ENCODE peak calls at places on chromosomes 2 and 18, in ten cellular contexts. S is neural progenitor cell; G is brain microvascular endothelial cell; T is aorta; P is CD8-positive, alpha-beta T cell; E is MM.1S; O is left ventricle myocardium inferior; V is fibroblast of lung; D is IMR-90; C is mesendoderm. Z is an unnamed sample. For H3K36me3, the result is how much of the 10 kb centered on the place peaks cover.

GRCh38 chr18:6994719-6995430 is 122.7 kb downstream of the LAMA1 start:
- DNase-seq in C (peak), G (no peak), P (no peak), T (no peak), E (peak), O (no peak), S (no peak), D (no peak), V (peak), Z (no peak)

GRCh38 chr2:201900362-201900761 is 94.0 kb downstream of the CDK15 start:
- DNase-seq in G (no peak), O (no peak), C (no peak), T (no peak), D (peak), P (no peak), E (peak), V (no peak), S (no peak), Z (no peak)

GRCh38 chr18:905307-905947 is 756 bp downstream of the ADCYAP1 start:
- DNase-seq in P (no peak), O (no peak), V (no peak), T (no peak), S (peak), D (no peak), G (no peak), C (peak), E (no peak), Z (no peak)

GRCh38 chr2:144914622-144915230 is 394.8 kb upstream of the ZEB2 start:
- DNase-seq in O (no peak), S (no peak), C (no peak), G (no peak), E (no peak), T (no peak), V (no peak), P (no peak), D (peak), Z (no peak)

GRCh38 chr2:240793313-240794177 is 26.5 kb downstream of the KIF1A start:
- DNase-seq in G (no peak), C (no peak), S (no peak), O (peak), V (no peak), P (no peak), T (peak), D (no peak), E (no peak), Z (no peak)

GRCh38 chr2:26805241-26805676 is 19.4 kb downstream of the CENPA start:
- DNase-seq in S (no peak), P (no peak), T (no peak), V (peak), O (no peak), C (no peak), D (peak), G (peak), E (no peak), Z (peak)

GRCh38 chr2:110993557-110994231 is 127.0 kb upstream of the BCL2L11 start:
- DNase-seq in S (no peak), D (no peak), E (no peak), O (no peak), C (no peak), T (no peak), G (no peak), P (no peak), V (peak), Z (no peak)

GRCh38 chr18:25736516-25736915 is 353.9 kb downstream of the SS18 start:
- DNase-seq in D (peak), O (no peak), C (no peak), S (no peak), T (no peak), E (no peak), P (no peak), V (no peak), G (peak), Z (no peak)

GRCh38 chr18:62396381-62396780 is 71.3 kb downstream of the TNFRSF11A start:
- DNase-seq in C (no peak), G (no peak), P (no peak), O (no peak), V (no peak), S (no peak), D (no peak), E (no peak), T (no peak), Z (no peak)

GRCh38 chr2:101974663-101975062 is 17.1 kb upstream of the IL1R2 start:
- DNase-seq in V (peak), D (no peak), O (no peak), S (peak), P (no peak), G (no peak), E (no peak), T (no peak), C (peak), Z (no peak)

GRCh38 chr2:15811367-15811766 is 129.0 kb upstream of the MYCN start:
- DNase-seq in O (no peak), V (no peak), E (no peak), S (peak), T (no peak), G (no peak), D (no peak), C (peak), P (no peak), Z (no peak)

GRCh38 chr2:98346259-98347236 is at the start of gene CNGA3:
- DNase-seq in P (no peak), T (no peak), O (peak), E (no peak), C (peak), V (peak), D (peak), S (peak), G (no peak), Z (peak)

GRCh38 chr18:27242392-27243047 is 57.4 kb upstream of the CHST9 start:
- DNase-seq in G (no peak), T (no peak), P (no peak), S (no peak), E (no peak), C (no peak), O (no peak), D (no peak), V (no peak), Z (no peak)

GRCh38 chr2:78355967-78356366 is 669.5 kb upstream of the REG3G start:
- DNase-seq in V (no peak), T (no peak), G (no peak), O (no peak), P (no peak), D (no peak), S (no peak), E (no peak), C (no peak), Z (no peak)

GRCh38 chr2:26627350-26628105 is 13.6 kb downstream of the CIB4 start:
- DNase-seq in T (no peak), E (no peak), V (no peak), G (no peak), D (no peak), C (no peak), S (no peak), P (no peak), O (no peak), Z (no peak)

GRCh38 chr2:217953531-217953932 is 49.3 kb downstream of the TNS1 start:
- DNase-seq in G (no peak), O (no peak), E (no peak), S (no peak), V (no peak), T (no peak), P (no peak), D (no peak), C (no peak), Z (no peak)

GRCh38 chr2:240786355-240786841 is 33.6 kb downstream of the KIF1A start:
- DNase-seq in G (no peak), E (no peak), S (no peak), P (no peak), V (no peak), O (peak), C (no peak), D (no peak), T (peak), Z (no peak)

GRCh38 chr18:8957731-8958130 is 144.8 kb upstream of the NDUFV2 start:
- DNase-seq in O (no peak), P (no peak), E (no peak), S (no peak), T (no peak), G (no peak), D (no peak), C (no peak), V (no peak), Z (no peak)

GRCh38 chr2:7377861-7378569 is 460.8 kb downstream of the RNF144A start:
- DNase-seq in S (peak), P (no peak), C (peak), T (no peak), D (no peak), O (no peak), E (no peak), V (no peak), G (no peak), Z (no peak)

GRCh38 chr2:200811336-200812121 is at the start of gene BZW1:
- DNase-seq in D (peak), V (peak), E (peak), T (peak), G (peak), O (peak), S (peak), P (peak), C (peak), Z (peak)

GRCh38 chr2:121245913-121246312 is 39.1 kb downstream of the TFCP2L1 start:
- DNase-seq in G (no peak), P (no peak), V (no peak), O (no peak), C (peak), E (no peak), T (no peak), S (no peak), D (no peak), Z (no peak)

GRCh38 chr2:5938566-5938896 is 246.3 kb downstream of the SOX11 start:
- DNase-seq in T (no peak), S (peak), D (no peak), C (peak), V (no peak), E (no peak), O (no peak), G (no peak), P (no peak), Z (no peak)

GRCh38 chr2:101630224-101630949 is 67.1 kb upstream of the MAP4K4 start:
- DNase-seq in T (no peak), P (no peak), D (no peak), E (no peak), S (no peak), G (no peak), O (no peak), C (no peak), V (no peak), Z (no peak)

GRCh38 chr2:173808676-173809075 is 156.5 kb downstream of the SP3 start:
- DNase-seq in O (no peak), S (no peak), D (no peak), C (no peak), E (no peak), P (no peak), G (no peak), V (no peak), T (no peak), Z (no peak)

DNA sequence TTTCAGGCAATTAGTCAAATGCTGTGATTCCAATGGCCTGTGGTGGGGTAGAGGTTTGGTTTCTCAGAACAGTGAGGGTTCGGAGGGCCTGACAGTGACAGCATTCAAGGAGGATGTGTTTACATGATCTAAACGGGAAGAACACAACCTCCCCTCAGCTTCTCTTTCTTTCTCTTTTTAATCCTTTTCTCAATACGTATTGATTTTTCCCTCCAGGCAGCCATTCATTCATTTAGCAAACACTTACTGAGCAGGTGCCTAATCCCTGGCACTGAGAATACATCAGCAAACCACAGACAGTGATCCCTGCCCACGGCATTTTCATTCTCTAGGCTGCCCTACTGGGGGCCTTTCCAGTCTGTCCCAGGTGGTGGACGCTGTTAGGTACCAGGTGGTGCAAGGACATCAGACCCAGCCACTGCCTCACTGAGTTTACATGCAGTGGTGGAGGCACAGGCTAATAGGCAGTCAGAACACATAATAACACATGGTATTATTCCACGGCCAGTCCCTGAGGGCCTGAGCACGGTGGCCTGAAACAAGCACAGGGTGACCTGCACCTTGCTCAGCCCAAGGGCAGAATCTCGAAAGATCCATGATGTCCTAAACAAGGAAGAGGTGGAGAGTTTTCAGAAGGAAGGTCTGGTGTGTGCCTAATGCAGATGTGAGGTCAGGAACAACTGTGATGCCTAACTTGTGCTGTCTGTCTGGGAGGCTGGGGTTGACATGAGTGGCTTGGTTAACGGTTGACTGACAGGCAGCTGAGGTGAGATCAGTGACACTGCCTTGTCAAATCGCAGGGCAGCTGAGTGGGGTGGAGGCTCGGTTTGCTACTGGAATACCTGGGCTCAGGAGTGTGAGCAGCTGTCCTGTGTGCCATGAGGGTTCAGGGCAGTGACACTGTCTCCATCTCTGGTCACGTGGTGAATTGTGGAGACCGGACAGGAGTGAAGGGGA is 785.5 kb upstream of the HS6ST1 start:
- DNase-seq in D (no peak), V (no peak), G (no peak), C (no peak), E (no peak), P (no peak), S (peak), T (no peak), O (no peak), Z (no peak)
- H3K36me3 ChIP-seq in D (under half), V (under half), G (under half), C (under half), E (under half), P (under half), S (under half), T (under half), O (under half), Z (under half)

GRCh38 chr2:161136194-161136593 is 24.0 kb upstream of the TANK start:
- DNase-seq in V (no peak), D (no peak), C (no peak), E (no peak), T (no peak), P (no peak), G (no peak), O (no peak), S (no peak), Z (no peak)
- H3K4me3 ChIP-seq in V (no peak), D (no peak), C (no peak), E (no peak), T (no peak), P (peak), G (no peak), O (peak), S (no peak), Z (no peak)

DNA sequence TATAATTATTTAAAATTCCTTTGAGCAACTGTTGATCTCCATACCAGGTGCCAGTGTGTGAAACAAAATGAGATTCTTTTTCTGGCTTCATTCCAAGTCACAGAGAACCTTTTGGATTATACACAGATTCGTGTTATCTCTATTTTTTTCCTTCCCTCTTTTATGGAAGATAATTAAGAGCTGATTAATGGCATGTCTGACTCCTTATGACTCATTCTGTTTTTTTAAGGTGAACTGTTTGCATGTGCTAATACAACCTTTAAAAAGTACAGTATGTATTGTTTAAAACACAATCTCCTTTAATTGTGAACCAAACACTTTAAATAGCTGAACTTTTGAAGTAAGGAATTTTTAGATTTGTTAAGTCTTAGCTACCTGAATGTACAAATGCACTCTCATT is 39.3 kb downstream of the PELI1 start:
- DNase-seq in S (no peak), C (no peak), G (no peak), T (no peak), P (no peak), E (no peak), O (no peak), D (no peak), V (no peak), Z (no peak)
- H3K36me3 ChIP-seq in S (under half), C (under half), G (under half), T (under half), P (under half), E (under half), O (under half), D (under half), V (under half), Z (under half)

GRCh38 chr18:55859116-55859515 is 271.1 kb upstream of the TCF4 start:
- DNase-seq in O (no peak), C (no peak), D (no peak), E (no peak), P (no peak), G (peak), T (no peak), V (no peak), S (no peak), Z (no peak)

GRCh38 chr18:55856679-55857078 is 268.7 kb upstream of the TCF4 start:
- DNase-seq in P (no peak), S (no peak), E (no peak), T (no peak), G (no peak), O (no peak), D (no peak), C (no peak), V (no peak), Z (no peak)

GRCh38 chr18:55857961-55858360 is 270.0 kb upstream of the TCF4 start:
- DNase-seq in P (no peak), T (no peak), G (no peak), S (no peak), E (no peak), V (no peak), C (no peak), D (no peak), O (no peak), Z (no peak)

GRCh38 chr18:55857409-55857808 is 269.4 kb upstream of the TCF4 start:
- DNase-seq in P (no peak), S (no peak), T (no peak), G (no peak), V (no peak), O (no peak), E (no peak), D (no peak), C (no peak), Z (no peak)

GRCh38 chr18:55858661-55859111 is 270.7 kb upstream of the TCF4 start:
- DNase-seq in E (no peak), O (no peak), P (no peak), S (no peak), C (no peak), D (no peak), T (no peak), G (peak), V (no peak), Z (no peak)
- H3K4me3 ChIP-seq in E (no peak), O (peak), P (no peak), S (no peak), C (no peak), D (no peak), T (peak), G (peak), V (no peak), Z (peak)

DNA sequence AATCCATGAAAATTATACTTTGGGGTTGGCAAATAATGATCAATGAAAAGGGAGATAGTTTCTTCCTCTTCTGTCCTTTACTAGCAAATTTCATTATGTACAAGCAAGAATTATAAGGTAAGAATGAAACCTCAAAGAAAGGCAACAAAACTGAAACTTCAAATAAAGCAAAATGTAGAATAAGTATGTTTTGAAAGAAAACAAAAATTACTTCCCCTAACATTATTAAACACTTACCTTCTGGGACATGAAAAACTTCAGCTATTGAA is 29.4 kb downstream of the THADA start:
- DNase-seq in C (no peak), O (no peak), V (no peak), E (no peak), T (no peak), P (no peak), G (no peak), D (no peak), S (no peak), Z (no peak)
- H3K36me3 ChIP-seq in C (under half), O (half or more), V (under half), E (under half), T (under half), P (under half), G (under half), D (under half), S (under half), Z (under half)